ENCODE peak calls at places on chromosomes 3 and 15, in six cellular contexts. L, D, H, I, A and U are unnamed samples.

GRCh38 chr3:195892355-195893120 is 15.8 kb downstream of the TNK2 start:
- DNase-seq in D (peak), A (no peak), I (peak), L (peak), H (peak), U (no peak)

GRCh38 chr3:17307889-17308288 is 423.1 kb downstream of the PLCL2 start:
- DNase-seq in D (no peak), H (no peak), I (no peak), L (no peak), A (no peak), U (no peak)

GRCh38 chr3:182349051-182349450 is 444.3 kb upstream of the ATP11B start:
- DNase-seq in D (no peak), I (no peak), A (no peak), L (no peak), H (no peak), U (no peak)

GRCh38 chr3:162143181-162143580 is 646.6 kb downstream of the OTOL1 start:
- DNase-seq in A (no peak), L (no peak), D (peak), H (no peak), I (peak), U (no peak)

GRCh38 chr3:24123596-24123995 is 178.5 kb downstream of the NR1D2 start:
- DNase-seq in D (peak), A (no peak), I (peak), H (no peak), L (no peak), U (no peak)

GRCh38 chr15:100721758-100722550 is 119.6 kb downstream of the ASB7 start:
- DNase-seq in D (peak), H (peak), I (peak), A (peak), L (no peak), U (no peak)

GRCh38 chr3:62188547-62189375 is 184.6 kb downstream of the FEZF2 start:
- DNase-seq in D (peak), I (peak), L (peak), H (peak), A (peak), U (peak)

GRCh38 chr15:67937153-67937761 is 97.4 kb upstream of the RNU6-1 start:
- DNase-seq in H (no peak), A (no peak), L (no peak), D (peak), I (no peak), U (no peak)

GRCh38 chr3:50226888-50227389 is 9.1 kb upstream of the GNAI2 start:
- DNase-seq in A (peak), I (peak), H (no peak), L (no peak), D (peak), U (no peak)

GRCh38 chr3:133573629-133574194 is at the start of gene CDV3:
- DNase-seq in A (no peak), D (no peak), H (no peak), I (no peak), L (peak), U (no peak)

GRCh38 chr3:136606990-136607389 is 145.2 kb downstream of the STAG1 start:
- DNase-seq in A (no peak), I (no peak), H (no peak), L (no peak), D (no peak), U (no peak)

GRCh38 chr15:74957301-74958035 is 896 bp upstream of the RPP25 start:
- DNase-seq in L (peak), A (no peak), D (no peak), I (peak), H (no peak), U (no peak)

GRCh38 chr3:171967137-171967783 is 72.1 kb upstream of the FNDC3B start:
- DNase-seq in H (peak), D (peak), L (no peak), I (peak), A (peak), U (no peak)

GRCh38 chr15:31974855-31975421 is 55.4 kb upstream of the CHRNA7 start:
- DNase-seq in L (peak), A (no peak), I (peak), H (peak), D (peak), U (peak)

GRCh38 chr3:120567370-120568197 is 28.6 kb upstream of the NDUFB4 start:
- DNase-seq in I (peak), H (peak), L (peak), A (no peak), D (peak), U (no peak)

GRCh38 chr3:37973250-37974054 is 17.1 kb upstream of the VILL start:
- DNase-seq in A (no peak), H (no peak), I (no peak), D (no peak), L (no peak), U (no peak)

GRCh38 chr15:65869954-65870871 is 922 bp downstream of the RAB11A start:
- DNase-seq in D (peak), A (no peak), I (peak), L (peak), H (peak), U (peak)

GRCh38 chr3:186340211-186340610 is 21.8 kb downstream of the DGKG start:
- DNase-seq in A (no peak), H (no peak), I (peak), D (peak), L (no peak), U (no peak)

GRCh38 chr3:161700998-161701397 is 204.4 kb downstream of the OTOL1 start:
- DNase-seq in D (peak), H (peak), A (no peak), I (no peak), L (peak), U (no peak)

GRCh38 chr15:76393614-76394013 is 57.0 kb downstream of the ISL2 start:
- DNase-seq in H (no peak), D (peak), I (no peak), A (no peak), L (no peak), U (peak)

GRCh38 chr3:55639143-55639542 is 152.0 kb upstream of the WNT5A start:
- DNase-seq in H (no peak), A (no peak), L (no peak), D (no peak), I (no peak), U (no peak)

GRCh38 chr3:21894459-21895083 is 143.6 kb upstream of the ZNF385D start:
- DNase-seq in H (peak), A (no peak), I (peak), D (peak), L (peak), U (no peak)

GRCh38 chr3:156626104-156626503 is 48.3 kb upstream of the TIPARP start:
- DNase-seq in A (no peak), D (peak), I (no peak), L (no peak), H (peak), U (no peak)

GRCh38 chr15:70781236-70781635 is 17.9 kb upstream of the UACA start:
- DNase-seq in L (no peak), H (no peak), I (no peak), A (no peak), D (peak), U (no peak)

GRCh38 chr3:10707984-10708868 is 107.8 kb upstream of the SLC6A11 start:
- DNase-seq in L (peak), A (no peak), H (no peak), I (peak), D (no peak), U (no peak)

GRCh38 chr15:82877825-82878224 is 68.4 kb downstream of the WHAMM start:
- DNase-seq in D (no peak), H (no peak), L (no peak), I (no peak), A (no peak), U (no peak)

GRCh38 chr15:35822153-35822552 is 276.2 kb upstream of the DPH6 start:
- DNase-seq in D (no peak), H (no peak), A (no peak), L (no peak), I (no peak), U (no peak)

GRCh38 chr3:123424321-123424998 is 24.4 kb downstream of the ADCY5 start:
- DNase-seq in H (no peak), A (no peak), L (no peak), I (no peak), D (no peak), U (no peak)

GRCh38 chr3:172561894-172562664 is 38.8 kb upstream of the TNFSF10 start:
- DNase-seq in D (peak), A (no peak), I (no peak), L (no peak), H (peak), U (no peak)

GRCh38 chr15:52680041-52680391 is 828 bp upstream of the ATOSA start:
- DNase-seq in D (no peak), A (no peak), H (no peak), I (peak), L (no peak), U (no peak)

GRCh38 chr3:155753038-155753647 is 8.3 kb upstream of the PLCH1 start:
- DNase-seq in D (peak), L (peak), H (peak), I (peak), A (no peak), U (no peak)

GRCh38 chr3:197309528-197310361 is 11.3 kb upstream of the DLG1 start:
- DNase-seq in L (no peak), A (peak), D (peak), H (peak), I (peak), U (no peak)

GRCh38 chr3:49199244-49199899 is 28.0 kb downstream of the KLHDC8B start:
- DNase-seq in I (peak), A (no peak), L (no peak), H (no peak), D (no peak), U (no peak)

GRCh38 chr3:148344522-148344921 is 353.2 kb upstream of the AGTR1 start:
- DNase-seq in I (no peak), A (no peak), L (no peak), H (no peak), D (no peak), U (no peak)

GRCh38 chr3:43013743-43014155 is 34.6 kb downstream of the GASK1A start:
- DNase-seq in L (no peak), A (no peak), H (no peak), I (no peak), D (no peak), U (peak)

GRCh38 chr15:101495334-101496197 is 6.1 kb upstream of the PCSK6 start:
- DNase-seq in L (no peak), D (no peak), A (no peak), I (no peak), H (no peak), U (no peak)

DNA sequence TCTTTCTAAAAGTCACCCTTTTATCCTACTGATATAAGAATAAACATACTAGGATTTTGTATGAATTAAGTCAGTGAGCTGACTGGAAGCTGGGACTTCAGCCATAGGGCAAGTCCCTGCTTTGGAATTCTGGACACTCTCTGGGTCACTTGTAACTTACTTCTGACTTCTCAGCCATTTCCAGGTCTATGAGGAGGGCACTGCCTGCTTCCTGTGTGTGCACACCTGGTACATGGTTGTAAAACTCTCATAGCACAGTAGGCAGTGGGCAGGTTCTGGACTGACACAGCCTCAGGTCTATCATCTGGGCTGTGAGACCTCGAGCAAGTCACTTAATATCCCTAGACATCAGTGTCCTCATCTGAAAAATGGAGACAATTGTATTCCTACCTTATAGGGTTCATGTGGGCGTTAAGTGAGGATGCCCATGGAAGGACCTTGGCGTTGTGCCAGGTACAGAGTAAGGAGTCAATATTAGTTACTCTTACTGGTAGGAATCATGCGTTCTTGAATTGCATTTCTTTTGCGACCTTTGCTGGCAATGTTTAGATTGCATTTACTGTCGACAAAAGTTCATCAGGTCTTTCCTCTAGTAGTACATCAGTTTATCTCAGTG is 27.5 kb upstream of the TGM5 start:
- DNase-seq in I (no peak), L (no peak), H (no peak), A (no peak), D (no peak), U (no peak)
- TF ChIP-seq EZH2 in I (no peak), L (no peak), H (no peak), A (no peak), D (no peak), U (no peak)

GRCh38 chr15:40108061-40108854 is 421 bp downstream of the BMF start:
- DNase-seq in L (peak), I (peak), H (peak), D (peak), A (no peak), U (no peak)
- H2AFZ ChIP-seq in L (peak), I (peak), H (peak), D (peak), A (no peak), U (peak)

DNA sequence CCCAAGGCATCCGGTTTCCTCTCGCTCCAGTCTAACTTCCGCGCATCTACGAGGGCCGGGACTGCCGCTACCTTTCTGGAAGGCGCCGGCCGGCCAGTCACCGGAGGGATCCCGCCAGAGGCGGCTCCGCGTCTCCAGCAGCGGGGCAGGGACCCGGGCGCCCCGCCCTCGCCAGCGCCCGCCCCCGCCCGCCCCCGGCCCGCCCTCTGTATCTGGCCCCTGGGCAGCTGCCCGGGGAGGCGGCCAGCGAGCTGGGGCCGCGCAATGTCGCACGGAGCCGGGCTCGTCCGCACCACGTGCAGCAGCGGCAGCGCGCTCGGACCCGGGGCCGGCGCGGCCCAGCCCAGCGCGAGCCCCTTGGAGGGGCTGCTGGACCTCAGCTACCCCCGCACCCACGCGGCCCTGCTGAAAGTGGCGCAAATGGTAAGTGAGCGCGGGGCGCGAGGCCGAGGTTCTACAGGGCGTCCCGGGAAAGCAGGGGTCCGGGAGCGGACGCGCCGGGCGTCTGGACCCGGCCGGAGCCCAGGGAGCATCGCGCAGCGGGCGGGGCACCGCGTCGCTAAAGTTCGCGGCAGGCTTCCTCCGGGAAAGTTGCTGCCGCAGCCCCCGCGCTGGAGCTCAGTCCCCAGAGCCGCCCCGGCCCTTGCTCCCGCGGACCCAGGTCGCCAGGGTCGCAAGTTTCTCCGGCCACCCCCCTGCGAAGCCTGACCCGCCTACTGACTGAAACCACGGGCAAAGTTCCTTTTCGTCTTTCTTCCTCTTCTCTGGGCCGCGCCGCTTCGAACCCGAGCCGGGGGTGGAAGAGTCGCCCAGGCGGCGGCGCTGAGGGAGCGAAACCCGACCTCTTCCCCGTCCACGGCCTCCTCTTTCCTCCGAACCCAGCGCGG is at the start of gene CMTM7:
- DNase-seq in I (peak), H (peak), D (peak), L (peak), A (peak), U (peak)
- TF ChIP-seq EZH2 in I (no peak), H (no peak), D (no peak), L (peak), A (no peak), U (no peak)

GRCh38 chr15:57785039-57785438 is 78.5 kb downstream of the POLR2M start:
- DNase-seq in H (no peak), A (no peak), I (no peak), L (no peak), D (no peak), U (no peak)

GRCh38 chr15:57784081-57784488 is 77.6 kb downstream of the POLR2M start:
- DNase-seq in D (no peak), H (no peak), A (no peak), L (no peak), I (peak), U (no peak)

GRCh38 chr15:57785959-57786358 is 79.4 kb downstream of the POLR2M start:
- DNase-seq in A (no peak), L (no peak), H (no peak), D (no peak), I (no peak), U (no peak)

GRCh38 chr15:57780461-57780860 is 73.9 kb downstream of the POLR2M start:
- DNase-seq in D (no peak), I (no peak), H (no peak), L (no peak), A (no peak), U (peak)

GRCh38 chr15:57782731-57783130 is 76.2 kb downstream of the POLR2M start:
- DNase-seq in A (no peak), H (no peak), I (peak), D (peak), L (no peak), U (no peak)
- H2AFZ ChIP-seq in A (no peak), H (no peak), I (peak), D (no peak), L (no peak), U (no peak)

GRCh38 chr3:128999104-128999503 is 2.0 kb upstream of the EFCC1 start:
- DNase-seq in D (no peak), I (no peak), L (peak), H (no peak), A (no peak), U (peak)

GRCh38 chr3:129001817-129002572 is 891 bp downstream of the EFCC1 start:
- DNase-seq in H (no peak), I (peak), A (no peak), L (peak), D (no peak), U (no peak)

GRCh38 chr3:129000742-129001100 is 383 bp upstream of the EFCC1 start:
- DNase-seq in D (no peak), L (peak), I (no peak), H (no peak), A (no peak), U (no peak)

GRCh38 chr3:129002573-129003569 is 1.8 kb downstream of the EFCC1 start:
- DNase-seq in D (no peak), A (no peak), I (no peak), L (no peak), H (no peak), U (no peak)

GRCh38 chr3:129001101-129001816 is at the start of gene EFCC1:
- DNase-seq in H (peak), I (peak), A (no peak), D (no peak), L (peak), U (no peak)
- TF ChIP-seq EZH2 in H (no peak), I (no peak), A (no peak), D (no peak), L (no peak), U (no peak)

DNA sequence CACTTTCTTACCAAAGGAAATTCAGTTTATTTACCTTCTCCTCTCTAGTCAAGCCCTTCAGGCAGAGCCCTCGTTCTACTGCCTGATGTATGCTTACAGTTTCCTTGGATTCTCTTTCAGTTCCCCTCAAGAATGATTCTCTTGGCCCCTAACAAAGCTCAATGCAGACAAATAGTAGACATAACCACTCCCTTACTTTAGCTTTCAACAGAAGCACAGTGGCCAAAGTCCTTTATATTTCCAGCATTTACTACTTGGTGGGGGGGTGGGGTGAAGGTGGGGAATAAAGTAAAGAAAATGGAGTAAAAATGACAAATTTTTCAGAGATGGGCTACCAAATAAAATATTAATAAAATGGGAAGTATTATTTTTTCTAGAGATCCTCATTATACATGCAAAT is 65.6 kb downstream of the ATP8B4 start:
- DNase-seq in L (no peak), I (no peak), H (peak), A (no peak), D (no peak), U (no peak)
- H2AFZ ChIP-seq in L (no peak), I (peak), H (peak), A (no peak), D (no peak), U (no peak)